ENCODE peak calls at places on chromosomes 7 and 10, in eight cellular contexts. Q is Panc1, B is spleen, P is transverse colon, T is endothelial cell of umbilical vein, O is sigmoid colon, G is stomach, Y is breast epithelium. I is an unnamed sample.

GRCh38 chr10:51029172-51029641 is 45.1 kb upstream of the PRKG1 start:
- DNase-seq in Q (no peak), B (no peak), P (no peak), T (no peak), O (no peak), G (no peak), Y (no peak), I (no peak)

GRCh38 chr7:142568430-142569097 is 180.7 kb upstream of the PRSS1 start:
- DNase-seq in Q (peak), B (no peak), P (no peak), T (peak), O (no peak), G (no peak), Y (no peak), I (no peak)

GRCh38 chr7:131827421-131827820 is 271.0 kb upstream of the PODXL start:
- DNase-seq in Q (no peak), B (no peak), P (no peak), T (no peak), O (no peak), G (no peak), Y (no peak), I (no peak)

GRCh38 chr10:11320809-11321520 is 290.5 kb downstream of the USP6NL start:
- DNase-seq in Q (no peak), B (no peak), P (no peak), T (no peak), O (no peak), G (no peak), Y (no peak), I (peak)

GRCh38 chr7:129664029-129665012 is 52.8 kb downstream of the NRF1 start:
- DNase-seq in Q (peak), B (no peak), P (no peak), T (peak), O (no peak), G (no peak), Y (no peak), I (no peak)

GRCh38 chr10:58894929-58895328 is 281.5 kb upstream of the PHYHIPL start:
- DNase-seq in Q (no peak), B (no peak), P (no peak), T (no peak), O (no peak), G (no peak), Y (no peak), I (no peak)

GRCh38 chr7:123275036-123275753 is 75.4 kb upstream of the SLC13A1 start:
- DNase-seq in Q (no peak), B (no peak), P (no peak), T (no peak), O (no peak), G (no peak), Y (no peak), I (no peak)

GRCh38 chr7:27972272-27972671 is 208.3 kb downstream of the JAZF1 start:
- DNase-seq in Q (no peak), B (no peak), P (no peak), T (no peak), O (no peak), G (no peak), Y (no peak), I (no peak)

GRCh38 chr10:127429601-127430312 is 119.4 kb upstream of the NPS start:
- DNase-seq in Q (no peak), B (peak), P (no peak), T (no peak), O (peak), G (no peak), Y (no peak), I (no peak)

GRCh38 chr10:88687853-88688467 is 18.1 kb upstream of the LIPK start:
- DNase-seq in Q (no peak), B (no peak), P (no peak), T (peak), O (no peak), G (no peak), Y (no peak), I (no peak)

GRCh38 chr10:5538892-5539651 is 14.3 kb downstream of the CALML3 start:
- DNase-seq in Q (no peak), B (peak), P (peak), T (no peak), O (peak), G (no peak), Y (no peak), I (no peak)

GRCh38 chr7:156929789-156930539 is 19.5 kb upstream of the NOM1 start:
- DNase-seq in Q (no peak), B (no peak), P (no peak), T (no peak), O (no peak), G (no peak), Y (no peak), I (no peak)

GRCh38 chr10:132205650-132206376 is 19.1 kb downstream of the DPYSL4 start:
- DNase-seq in Q (no peak), B (peak), P (no peak), T (no peak), O (no peak), G (no peak), Y (no peak), I (peak)

GRCh38 chr10:87976101-87976743 is 112.8 kb downstream of the PTEN start:
- DNase-seq in Q (no peak), B (no peak), P (no peak), T (no peak), O (no peak), G (no peak), Y (no peak), I (no peak)

GRCh38 chr7:143408686-143409551 is at the start of gene EPHA1:
- DNase-seq in Q (no peak), B (no peak), P (peak), T (no peak), O (no peak), G (peak), Y (no peak), I (peak)

GRCh38 chr7:5557920-5558401 is 134.3 kb upstream of the TNRC18 start:
- DNase-seq in Q (no peak), B (peak), P (peak), T (no peak), O (peak), G (peak), Y (peak), I (peak)

GRCh38 chr10:13086051-13086450 is 13.9 kb upstream of the OPTN start:
- DNase-seq in Q (no peak), B (no peak), P (no peak), T (no peak), O (no peak), G (no peak), Y (no peak), I (no peak)

GRCh38 chr10:108911814-108912541 is 1011.3 kb downstream of the XPNPEP1 start:
- DNase-seq in Q (no peak), B (no peak), P (peak), T (no peak), O (peak), G (peak), Y (peak), I (peak)

GRCh38 chr10:45000138-45000763 is 472 bp upstream of the ZNF22 start:
- DNase-seq in Q (no peak), B (no peak), P (peak), T (peak), O (peak), G (no peak), Y (no peak), I (no peak)

GRCh38 chr10:101050206-101051069 is 11.4 kb upstream of the KAZALD1 start:
- DNase-seq in Q (no peak), B (peak), P (peak), T (peak), O (peak), G (peak), Y (peak), I (peak)

GRCh38 chr7:89798599-89798996 is 355.7 kb upstream of the STEAP1 start:
- DNase-seq in Q (no peak), B (no peak), P (no peak), T (no peak), O (peak), G (no peak), Y (no peak), I (no peak)

GRCh38 chr10:61882621-61883375 is 18.7 kb upstream of the ARID5B start:
- DNase-seq in Q (no peak), B (no peak), P (no peak), T (no peak), O (no peak), G (no peak), Y (no peak), I (no peak)

GRCh38 chr7:155298288-155298833 is 683 bp downstream of the INSIG1 start:
- DNase-seq in Q (no peak), B (no peak), P (no peak), T (peak), O (no peak), G (no peak), Y (no peak), I (peak)

GRCh38 chr7:134669388-134669787 is 22.7 kb downstream of the BPGM start:
- DNase-seq in Q (no peak), B (no peak), P (no peak), T (no peak), O (no peak), G (no peak), Y (no peak), I (no peak)

GRCh38 chr7:41817386-41817785 is 114.5 kb upstream of the INHBA start:
- DNase-seq in Q (no peak), B (no peak), P (no peak), T (no peak), O (no peak), G (no peak), Y (no peak), I (no peak)

DNA sequence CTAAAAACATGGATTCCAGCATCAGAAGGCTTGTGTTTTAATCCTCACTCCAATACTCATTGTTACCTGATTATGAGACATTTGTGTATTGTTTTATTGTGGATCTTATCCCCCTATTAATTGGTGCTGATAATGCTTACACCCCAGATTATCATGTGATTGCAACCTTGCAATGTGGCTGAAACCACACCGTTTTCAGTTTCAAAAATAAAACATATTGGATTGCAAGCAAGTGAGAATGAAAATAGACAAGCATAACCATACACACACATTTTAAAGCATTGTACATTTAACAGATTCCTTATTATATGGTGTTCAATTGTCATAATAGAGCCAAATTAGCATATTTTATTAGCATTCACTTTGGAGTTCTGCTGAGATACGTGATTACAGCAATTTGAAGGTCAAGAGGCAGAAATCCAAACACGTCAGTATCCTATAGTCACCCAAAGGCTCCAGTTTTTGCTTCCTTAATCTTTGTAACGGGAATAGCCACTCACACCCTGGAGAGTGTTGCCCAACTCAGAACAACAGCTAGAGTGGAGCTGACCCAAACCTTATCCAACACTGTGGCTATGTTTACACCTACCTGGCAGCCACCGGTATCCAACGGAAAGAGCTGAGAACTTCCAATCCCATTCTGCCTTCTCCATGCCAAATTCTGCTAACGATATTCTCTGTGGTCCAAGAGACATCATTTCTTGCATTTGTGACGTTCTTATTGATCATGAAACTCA is 317.1 kb upstream of the KLF6 start:
- DNase-seq in Q (no peak), B (no peak), P (no peak), T (no peak), O (no peak), G (no peak), Y (no peak), I (no peak)
- H3K4me3 ChIP-seq in Q (no peak), B (no peak), P (no peak), T (no peak), O (no peak), G (no peak), Y (no peak), I (no peak)

DNA sequence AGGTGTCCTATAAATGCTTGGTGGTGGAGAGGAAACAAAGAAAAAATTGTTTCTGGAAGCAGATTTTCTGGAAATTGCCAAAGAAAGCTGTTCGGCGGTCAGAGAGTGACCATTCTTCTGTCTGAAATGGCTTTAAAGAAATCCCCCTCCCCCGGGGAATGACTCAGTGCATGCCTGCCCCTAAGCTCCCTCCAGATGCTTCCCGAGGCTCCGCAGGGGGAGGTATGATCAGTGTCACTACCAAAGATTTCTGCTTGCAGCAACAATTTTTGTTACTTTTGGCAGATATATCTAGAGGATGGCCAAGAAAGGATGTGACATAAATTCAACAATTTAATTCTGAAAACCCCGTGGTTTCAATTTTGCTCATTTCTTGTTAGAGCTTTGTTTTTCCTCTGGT is 163.9 kb downstream of the JCAD start:
- DNase-seq in Q (no peak), B (no peak), P (peak), T (peak), O (peak), G (no peak), Y (no peak), I (no peak)
- TF ChIP-seq POLR2AphosphoS5 in Q (no peak), B (no peak), P (no peak), T (peak), O (no peak), G (no peak), Y (no peak), I (no peak)

GRCh38 chr7:97025130-97025499 is 484 bp upstream of the DLX5 start:
- DNase-seq in Q (no peak), B (no peak), P (no peak), T (no peak), O (no peak), G (no peak), Y (no peak), I (no peak)
- H3K4me3 ChIP-seq in Q (no peak), B (no peak), P (no peak), T (no peak), O (peak), G (no peak), Y (peak), I (no peak)

GRCh38 chr10:70812814-70813213 is 2.9 kb upstream of the SGPL1 start:
- DNase-seq in Q (no peak), B (no peak), P (no peak), T (no peak), O (no peak), G (no peak), Y (no peak), I (no peak)

GRCh38 chr10:70814126-70814525 is 1.6 kb upstream of the SGPL1 start:
- DNase-seq in Q (no peak), B (no peak), P (no peak), T (no peak), O (no peak), G (no peak), Y (no peak), I (no peak)

GRCh38 chr10:70815504-70816219 is at the start of gene SGPL1:
- DNase-seq in Q (peak), B (peak), P (peak), T (peak), O (peak), G (peak), Y (peak), I (peak)

GRCh38 chr10:70811881-70812280 is 3.9 kb upstream of the SGPL1 start:
- DNase-seq in Q (no peak), B (no peak), P (no peak), T (no peak), O (no peak), G (no peak), Y (no peak), I (no peak)

GRCh38 chr10:70816220-70816894 is 609 bp downstream of the SGPL1 start:
- DNase-seq in Q (no peak), B (peak), P (peak), T (peak), O (peak), G (peak), Y (peak), I (peak)
- TF ChIP-seq POLR2AphosphoS5 in Q (no peak), B (no peak), P (peak), T (no peak), O (no peak), G (peak), Y (peak), I (peak)

DNA sequence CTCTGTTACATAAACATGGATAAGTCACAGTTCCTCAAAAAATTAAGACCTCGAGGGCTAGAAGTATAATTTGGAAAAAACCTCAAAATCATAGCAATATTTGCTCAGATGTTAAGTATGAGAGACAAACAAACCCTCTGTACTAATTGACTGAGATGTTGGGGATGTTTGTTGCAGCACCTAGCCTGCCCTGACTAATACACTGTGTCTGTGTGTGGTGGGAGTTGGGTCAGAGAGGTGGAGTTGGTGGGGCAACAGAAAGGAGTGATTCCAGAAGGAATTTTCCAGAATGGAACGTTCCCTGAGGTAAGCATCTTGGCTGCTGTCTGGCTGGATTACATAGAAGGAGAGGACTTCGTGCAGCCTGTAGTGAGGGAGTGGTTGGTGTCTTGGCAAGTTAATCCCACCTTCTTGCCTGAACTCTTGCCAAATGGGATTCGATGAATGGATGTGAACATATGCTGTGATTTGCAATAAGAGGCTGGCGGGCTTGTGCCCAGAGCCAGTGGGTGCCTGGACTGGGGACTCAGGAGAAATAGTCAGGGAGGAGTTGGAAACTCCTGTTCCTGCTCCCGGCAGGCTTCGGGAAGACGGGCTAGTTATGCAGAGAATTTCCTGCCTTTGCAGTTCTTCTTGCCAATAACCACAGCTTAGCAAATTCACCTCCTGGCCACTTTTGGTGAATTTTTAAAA is 9.3 kb upstream of the FAM180A start:
- DNase-seq in Q (no peak), B (no peak), P (no peak), T (peak), O (no peak), G (no peak), Y (no peak), I (no peak)
- H3K4me3 ChIP-seq in Q (no peak), B (no peak), P (no peak), T (no peak), O (no peak), G (peak), Y (peak), I (no peak)

GRCh38 chr10:15200626-15201025 is 32.1 kb upstream of the NMT2 start:
- DNase-seq in Q (peak), B (no peak), P (no peak), T (peak), O (no peak), G (no peak), Y (no peak), I (no peak)

GRCh38 chr10:15197911-15198310 is 29.4 kb upstream of the NMT2 start:
- DNase-seq in Q (no peak), B (no peak), P (no peak), T (no peak), O (peak), G (no peak), Y (no peak), I (no peak)

GRCh38 chr10:15196335-15196834 is 27.9 kb upstream of the NMT2 start:
- DNase-seq in Q (no peak), B (no peak), P (no peak), T (no peak), O (no peak), G (no peak), Y (no peak), I (no peak)

GRCh38 chr10:15201589-15202300 is 33.3 kb upstream of the NMT2 start:
- DNase-seq in Q (no peak), B (no peak), P (no peak), T (peak), O (peak), G (no peak), Y (no peak), I (no peak)

GRCh38 chr10:15197276-15197675 is 28.8 kb upstream of the NMT2 start:
- DNase-seq in Q (no peak), B (no peak), P (no peak), T (peak), O (no peak), G (no peak), Y (no peak), I (no peak)
- TF ChIP-seq POLR2AphosphoS5 in Q (no peak), B (no peak), P (no peak), T (peak), O (no peak), G (no peak), Y (no peak), I (no peak)

DNA sequence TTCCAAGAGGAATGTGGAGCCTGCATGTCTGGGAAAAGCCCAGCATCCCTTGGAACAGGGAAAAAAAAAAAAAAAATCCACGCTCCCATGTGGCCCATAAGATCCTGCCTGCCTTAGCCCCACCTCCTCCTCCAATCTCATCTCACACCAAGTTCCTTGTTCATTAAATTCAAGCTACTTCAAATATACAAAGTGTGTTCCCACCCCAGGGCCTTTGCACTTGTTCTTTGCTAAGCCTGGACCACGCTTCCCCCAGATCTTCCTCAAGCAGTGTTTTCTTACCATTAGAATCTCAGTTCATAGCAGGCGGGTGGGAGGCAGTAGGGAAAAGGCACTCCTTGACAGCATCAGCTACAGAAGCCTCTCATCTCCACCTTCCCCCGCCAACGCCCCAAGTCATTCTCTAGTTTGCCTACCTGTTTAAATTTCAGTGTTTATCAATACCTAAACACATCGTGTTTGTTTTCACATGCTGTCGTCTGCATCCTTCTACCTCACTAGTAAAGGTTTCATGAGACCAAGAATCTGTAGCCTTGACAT is 262.8 kb downstream of the FGFR2 start:
- DNase-seq in Q (no peak), B (no peak), P (no peak), T (no peak), O (no peak), G (no peak), Y (no peak), I (no peak)
- H3K4me3 ChIP-seq in Q (no peak), B (no peak), P (no peak), T (no peak), O (no peak), G (no peak), Y (no peak), I (no peak)

DNA sequence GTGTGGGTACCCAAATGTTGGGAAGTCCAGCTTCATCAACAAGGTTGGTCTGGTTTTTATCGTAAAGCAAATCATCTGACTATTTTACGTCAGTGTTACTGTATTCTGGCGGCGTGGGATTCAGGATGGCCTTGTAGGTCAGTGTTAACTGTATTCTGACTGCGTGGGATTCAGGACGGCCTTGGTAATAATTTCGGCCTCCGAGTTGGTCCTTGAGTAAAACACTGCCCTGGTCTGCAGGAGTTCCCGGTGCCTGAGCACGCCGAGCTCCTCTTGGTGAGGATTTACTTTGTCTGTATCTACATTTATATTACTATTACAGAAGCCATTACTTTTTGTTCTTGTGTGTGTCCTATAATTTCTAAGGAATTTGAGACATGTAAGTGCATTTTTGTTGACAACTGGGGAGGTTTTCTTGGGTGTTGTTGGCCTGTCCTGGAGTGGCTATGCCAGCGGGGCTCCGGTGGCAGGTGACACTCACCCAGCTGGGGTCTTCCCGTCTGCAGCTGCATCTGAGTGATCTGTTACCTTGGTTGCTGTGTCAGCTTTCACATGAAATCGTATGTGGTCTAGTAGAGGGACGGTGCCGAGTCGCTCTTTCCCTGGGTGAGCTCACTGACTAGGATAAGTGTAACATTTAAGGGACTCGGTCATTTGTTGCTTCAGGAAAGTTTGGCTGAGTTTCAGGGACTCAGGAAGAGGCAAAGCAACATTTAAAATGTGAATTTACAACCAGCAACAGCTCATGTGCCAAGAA is 9.2 kb downstream of the GTPBP4 start:
- DNase-seq in Q (no peak), B (no peak), P (no peak), T (no peak), O (peak), G (no peak), Y (no peak), I (no peak)
- TF ChIP-seq POLR2AphosphoS5 in Q (no peak), B (no peak), P (no peak), T (no peak), O (no peak), G (no peak), Y (no peak), I (no peak)